ENCODE peak calls at places on chromosome X, in ten cellular contexts. E is ascending aorta; Z is progenitor cell of endocrine pancreas; V is CD4-positive, alpha-beta T cell; J is GM13977; O is EH; Q is sigmoid colon; X is H9; N is activated CD4-positive, alpha-beta T cell treated with anti-CD3 and anti-CD28 coated beads, Interleukin-2, amount 10 ng/mL, durations not matched to agents 7 days and 5 days; U is natural killer cell. B is an unnamed sample.

GRCh38 chrX:139691493-139691842 is 16.5 kb downstream of the MCF2 start:
- DNase-seq in J (no peak), N (no peak), X (peak; percentile 25), O (peak; percentile 24), Q (no peak), E (no peak), U (no peak), V (no peak), Z (no peak), B (no peak)

GRCh38 chrX:150482537-150483217 is 85.7 kb upstream of the MTM1 start:
- DNase-seq in N (peak; percentile 19), X (no peak), J (no peak), U (no peak), O (peak; percentile 61), Q (no peak), Z (no peak), V (no peak), E (no peak), B (peak; percentile 30)

GRCh38 chrX:74923942-74924448 is 1.3 kb downstream of the NEXMIF start:
- DNase-seq in J (peak; percentile 51), Q (peak; percentile 73), O (no peak), U (no peak), X (no peak), N (peak; percentile 6), Z (no peak), E (no peak), V (no peak), B (no peak)

GRCh38 chrX:15854080-15854655 is 445 bp downstream of the AP1S2 start:
- DNase-seq in Q (peak; percentile 76), J (peak; percentile 60), N (peak; percentile 32), U (peak; percentile 35), E (peak; percentile 14), Z (peak; percentile 57), X (peak; percentile 57), O (peak; percentile 30), V (peak; percentile 22), B (peak; percentile 16)

GRCh38 chrX:53188763-53189162 is 36.2 kb downstream of the KDM5C start:
- DNase-seq in O (peak; percentile 3), U (no peak), E (no peak), Q (no peak), Z (no peak), X (no peak), N (no peak), V (no peak), J (no peak), B (no peak)

GRCh38 chrX:21255207-21255606 is 119.0 kb upstream of the CNKSR2 start:
- DNase-seq in J (no peak), N (no peak), O (no peak), U (no peak), V (no peak), X (no peak), Z (no peak), Q (no peak), E (no peak), B (no peak)

GRCh38 chrX:128396601-128397000 is 344.4 kb upstream of the ACTRT1 start:
- DNase-seq in E (no peak), X (no peak), J (no peak), Q (no peak), N (no peak), V (no peak), U (no peak), Z (no peak), O (no peak), B (no peak)

GRCh38 chrX:109049903-109050302 is 313.5 kb upstream of the IRS4 start:
- DNase-seq in O (no peak), E (no peak), X (peak; percentile 52), J (no peak), V (no peak), Z (no peak), U (no peak), N (no peak), Q (no peak), B (no peak)

GRCh38 chrX:42248226-42248625 is 324.9 kb upstream of the CASK start:
- DNase-seq in V (no peak), Q (no peak), O (no peak), N (no peak), E (no peak), X (no peak), J (no peak), Z (no peak), U (no peak), B (no peak)

GRCh38 chrX:23374291-23374690 is 39.6 kb downstream of the PTCHD1 start:
- DNase-seq in O (no peak), J (no peak), U (no peak), V (no peak), N (no peak), Q (no peak), E (no peak), X (no peak), Z (no peak), B (no peak)

GRCh38 chrX:124001581-124001980 is 40.1 kb downstream of the STAG2 start:
- DNase-seq in Z (no peak), O (no peak), U (no peak), Q (no peak), J (no peak), V (no peak), E (no peak), X (no peak), N (no peak), B (no peak)

GRCh38 chrX:117532339-117532738 is 584.3 kb downstream of the KLHL13 start:
- DNase-seq in X (no peak), U (no peak), N (no peak), V (no peak), O (no peak), E (no peak), Q (no peak), Z (no peak), J (no peak), B (no peak)

GRCh38 chrX:119062750-119063374 is 9.9 kb upstream of the CT47C1 start:
- DNase-seq in J (no peak), O (no peak), Z (no peak), U (no peak), X (no peak), E (no peak), N (no peak), V (no peak), Q (no peak), B (no peak)

GRCh38 chrX:13808865-13809264 is 8.0 kb downstream of the GPM6B start:
- DNase-seq in E (no peak), O (peak; percentile 1), Z (no peak), N (no peak), U (no peak), X (no peak), V (no peak), Q (no peak), J (no peak), B (no peak)

GRCh38 chrX:126165721-126166401 is at the start of gene DCAF12L2:
- DNase-seq in O (no peak), E (no peak), Q (peak; percentile 57), X (peak; percentile 47), Z (peak; percentile 10), U (no peak), N (no peak), J (no peak), V (no peak), B (no peak)

GRCh38 chrX:108732630-108733321 is 3.6 kb downstream of the IRS4 start:
- DNase-seq in J (no peak), U (no peak), O (no peak), X (peak; percentile 70), Q (no peak), Z (peak; percentile 17), E (no peak), N (no peak), V (no peak), B (no peak)

GRCh38 chrX:41381685-41382084 is 47.7 kb downstream of the DDX3X start:
- DNase-seq in Z (no peak), U (no peak), N (no peak), V (no peak), O (peak; percentile 91), X (peak; percentile 62), Q (peak; percentile 79), E (peak; percentile 36), J (no peak), B (no peak)

GRCh38 chrX:53163436-53163835 is 61.6 kb downstream of the KDM5C start:
- DNase-seq in O (no peak), V (no peak), X (no peak), Q (no peak), J (no peak), N (no peak), U (no peak), E (no peak), Z (no peak), B (no peak)

GRCh38 chrX:69307736-69308135 is 142.5 kb upstream of the PJA1 start:
- DNase-seq in X (no peak), U (no peak), V (no peak), Q (no peak), J (no peak), Z (no peak), O (no peak), E (no peak), N (no peak), B (no peak)

GRCh38 chrX:18424482-18425198 is 768 bp upstream of the CDKL5 start:
- DNase-seq in X (peak; percentile 44), Z (no peak), V (peak; percentile 4), E (no peak), Q (peak; percentile 69), O (peak; percentile 55), U (no peak), N (peak; percentile 15), J (peak; percentile 48), B (peak; percentile 8)

GRCh38 chrX:115603534-115604074 is 42.6 kb downstream of the PLS3 start:
- DNase-seq in U (no peak), V (no peak), O (no peak), J (no peak), X (no peak), Q (no peak), Z (no peak), E (no peak), N (no peak), B (no peak)

GRCh38 chrX:19129694-19130093 is 7.4 kb upstream of the ADGRG2 start:
- DNase-seq in V (no peak), N (no peak), Z (no peak), X (no peak), J (no peak), O (no peak), E (no peak), Q (no peak), U (no peak), B (no peak)

GRCh38 chrX:45400380-45400779 is 199.7 kb upstream of the DIPK2B start:
- DNase-seq in J (no peak), V (no peak), Q (no peak), E (no peak), X (no peak), O (peak; percentile 60), N (no peak), Z (no peak), U (no peak), B (no peak)

GRCh38 chrX:67613366-67613765 is 69.5 kb downstream of the AR start:
- DNase-seq in V (no peak), X (no peak), Z (no peak), U (no peak), E (no peak), J (no peak), Q (no peak), O (peak; percentile 68), N (no peak), B (no peak)

GRCh38 chrX:103254171-103254824 is 657 bp downstream of the TCEAL8 start:
- DNase-seq in N (peak; percentile 44), V (peak; percentile 24), X (peak; percentile 98), J (no peak), Z (peak; percentile 39), U (peak; percentile 20), E (no peak), O (peak; percentile 33), Q (peak; percentile 74), B (peak; percentile 15)

GRCh38 chrX:132631579-132632232 is 142.9 kb upstream of the MBNL3 start:
- DNase-seq in E (no peak), O (peak; percentile 22), X (no peak), J (peak; percentile 21), Z (no peak), V (no peak), N (no peak), U (no peak), Q (no peak), B (no peak)

GRCh38 chrX:39324233-39324632 is 523.0 kb downstream of the MID1IP1 start:
- DNase-seq in V (no peak), N (no peak), U (no peak), J (no peak), E (no peak), O (no peak), X (no peak), Q (no peak), Z (no peak), B (no peak)

GRCh38 chrX:116499780-116500179 is 37.0 kb upstream of the CT83 start:
- DNase-seq in Z (no peak), V (no peak), O (no peak), X (no peak), E (no peak), U (no peak), Q (no peak), N (no peak), J (no peak), B (no peak)

B was measured in activated T-helper 2 cell treated with anti-CD3 and anti-CD28 coated beads, Interferon-gamma antibody, Interleukin-2, Interleukin-4, amounts not matched to agents 10 μg/mL and 5 μg/mL and 100 μg/mL, durations not matched to agents 14 hours and 24 hours and 36 hours.